ENCODE peak calls at places on chromosome 17, in four cellular contexts. L is K562, V is HepG2, C is GM12878. N is an unnamed sample.

GRCh38 chr17:79792371-79792871 is 4.5 kb downstream of the CBX8 start:
- DNase-seq in L (no peak), V (no peak), C (no peak), N (no peak)

GRCh38 chr17:69223809-69224208 is 4.8 kb downstream of the ABCA10 start:
- DNase-seq in C (peak; percentile 33), L (no peak), V (peak; percentile 69), N (peak; percentile 22)

GRCh38 chr17:50148226-50149098 is 2.0 kb downstream of the PPP1R9B start:
- DNase-seq in V (peak; percentile 51), C (peak; percentile 81), L (peak; percentile 82), N (no peak)

GRCh38 chr17:31758646-31759045 is 100.4 kb downstream of the COPRS start:
- DNase-seq in C (no peak), L (no peak), V (no peak), N (no peak)

GRCh38 chr17:29037739-29038465 is 5.0 kb upstream of the PIPOX start:
- DNase-seq in V (no peak), L (no peak), C (no peak), N (no peak)

GRCh38 chr17:42760652-42761581 is at the start of gene RAMP2:
- DNase-seq in V (no peak), C (no peak), L (no peak), N (peak; percentile 28)

GRCh38 chr17:18184143-18185007 is 747 bp downstream of the ALKBH5 start:
- DNase-seq in L (peak; percentile 61), C (no peak), V (no peak), N (peak; percentile 46)

GRCh38 chr17:64707077-64707591 is 45.0 kb upstream of the SMURF2 start:
- DNase-seq in C (no peak), V (peak; percentile 68), L (no peak), N (peak; percentile 100)

GRCh38 chr17:65185686-65186382 is 48.7 kb downstream of the RGS9 start:
- DNase-seq in C (no peak), L (peak; percentile 29), V (no peak), N (no peak)

GRCh38 chr17:44759916-44760243 is 1.1 kb downstream of the ADAM11 start:
- DNase-seq in L (no peak), V (no peak), C (no peak), N (no peak)

GRCh38 chr17:74351552-74352210 is 10.0 kb downstream of the BTBD17 start:
- DNase-seq in L (peak; percentile 41), V (no peak), C (no peak), N (no peak)

GRCh38 chr17:80262775-80263244 is 2.2 kb downstream of the RNF213 start:
- DNase-seq in V (no peak), L (no peak), C (no peak), N (no peak)

GRCh38 chr17:18980682-18981384 is 23.7 kb downstream of the FAM83G start:
- DNase-seq in V (peak; percentile 60), L (no peak), C (no peak), N (no peak)

GRCh38 chr17:76873856-76874255 is 5.7 kb downstream of the MGAT5B start:
- DNase-seq in V (no peak), L (no peak), C (no peak), N (no peak)

GRCh38 chr17:32484628-32485027 is 2.2 kb upstream of the CDK5R1 start:
- DNase-seq in C (no peak), V (no peak), L (no peak), N (no peak)

GRCh38 chr17:60594747-60595146 is 5.2 kb upstream of the PPM1D start:
- DNase-seq in L (no peak), C (no peak), V (no peak), N (no peak)

GRCh38 chr17:72136692-72137550 is 16.1 kb downstream of the SOX9 start:
- DNase-seq in V (no peak), C (no peak), L (no peak), N (no peak)

GRCh38 chr17:81158688-81159590 is 6.4 kb upstream of the PVALEF start:
- DNase-seq in L (no peak), V (no peak), C (no peak), N (no peak)

GRCh38 chr17:50957600-50958575 is 91.7 kb upstream of the TOB1 start:
- DNase-seq in C (no peak), V (no peak), L (no peak), N (no peak)

GRCh38 chr17:49991409-49991808 is 3.6 kb downstream of the DLX3 start:
- DNase-seq in C (no peak), V (no peak), L (no peak), N (no peak)

GRCh38 chr17:62950067-62950466 is 16.0 kb upstream of the TANC2 start:
- DNase-seq in L (no peak), C (no peak), V (no peak), N (no peak)

GRCh38 chr17:5110816-5111215 is 862 bp downstream of the ZNF232 start:
- DNase-seq in C (no peak), V (peak; percentile 10), L (no peak), N (no peak)

GRCh38 chr17:40248507-40248906 is 29.4 kb downstream of the WIPF2 start:
- DNase-seq in C (no peak), L (no peak), V (no peak), N (no peak)

GRCh38 chr17:40247926-40248495 is 28.9 kb downstream of the WIPF2 start:
- DNase-seq in V (no peak), C (no peak), L (no peak), N (no peak)

GRCh38 chr17:40251576-40251975 is 32.5 kb downstream of the WIPF2 start:
- DNase-seq in V (no peak), L (peak; percentile 30), C (no peak), N (peak; percentile 88)

GRCh38 chr17:40259505-40259904 is 28.2 kb upstream of the CDC6 start:
- DNase-seq in V (no peak), C (no peak), L (no peak), N (no peak)

DNA sequence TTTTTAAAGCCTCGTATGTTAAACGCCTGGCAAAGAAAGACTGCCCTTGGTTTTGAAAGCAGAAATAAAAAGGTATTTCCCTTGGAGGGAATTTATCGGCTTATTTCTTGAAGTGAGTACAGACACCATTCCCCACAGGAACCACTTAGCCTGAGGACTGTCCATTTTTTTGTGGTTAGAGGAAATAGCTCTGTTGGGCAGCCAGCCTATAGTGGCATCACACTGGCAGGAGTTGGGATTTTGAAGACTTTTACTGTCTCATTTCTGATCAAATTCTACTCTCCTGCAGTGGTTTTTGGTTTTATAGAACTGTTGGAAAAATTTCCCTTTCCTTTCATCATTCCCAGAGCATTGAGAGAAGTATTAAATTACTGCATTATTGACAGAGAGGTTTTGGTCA is 34.1 kb upstream of the CDC6 start:
- DNase-seq in L (no peak), C (no peak), V (no peak), N (no peak)
- H3K9ac ChIP-seq in L (no peak overlapping the region), C (no peak overlapping the region), V (no peak overlapping the region), N (no peak overlapping the region)

GRCh38 chr17:39357488-39357887 is 43.9 kb downstream of the FBXL20 start:
- DNase-seq in L (no peak), V (no peak), C (no peak), N (no peak)

GRCh38 chr17:39357978-39358377 is 43.4 kb downstream of the FBXL20 start:
- DNase-seq in L (no peak), V (peak; percentile 17), C (no peak), N (no peak)

GRCh38 chr17:39359994-39360393 is 41.4 kb downstream of the FBXL20 start:
- DNase-seq in L (no peak), V (no peak), C (no peak), N (no peak)

GRCh38 chr17:39361064-39361463 is 40.4 kb downstream of the FBXL20 start:
- DNase-seq in L (no peak), C (no peak), V (no peak), N (no peak)

DNA sequence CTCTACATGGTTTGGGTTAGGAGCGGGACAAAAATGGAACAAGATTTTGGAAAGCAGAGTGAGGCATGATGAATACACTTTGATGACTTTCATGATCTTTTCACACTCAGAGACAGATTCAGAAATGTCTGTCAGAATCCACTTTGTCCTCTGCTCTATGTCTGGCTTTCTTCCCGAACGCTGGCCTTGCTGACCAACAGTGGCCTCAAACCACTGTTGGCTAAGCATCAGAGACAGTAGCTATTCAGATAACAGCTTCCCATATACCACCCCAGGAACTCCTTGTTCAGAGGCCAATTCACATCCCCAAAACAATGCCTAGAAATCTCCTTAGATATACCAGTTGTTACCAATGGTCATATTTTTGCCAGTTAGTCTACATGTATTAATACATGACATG is 40.9 kb downstream of the FBXL20 start:
- DNase-seq in L (no peak), C (no peak), V (no peak), N (no peak)
- TF ChIP-seq MYC in L (no peak), C (no peak), V (no peak), N (no peak)

GRCh38 chr17:57125866-57126265 is 40.8 kb downstream of the AKAP1 start:
- DNase-seq in V (no peak), L (no peak), C (no peak), N (no peak)

GRCh38 chr17:57135026-57135747 is 50.1 kb downstream of the AKAP1 start:
- DNase-seq in L (no peak), C (no peak), V (no peak), N (no peak)

GRCh38 chr17:57132663-57133062 is 47.6 kb downstream of the AKAP1 start:
- DNase-seq in C (no peak), V (no peak), L (no peak), N (no peak)

GRCh38 chr17:57135748-57136342 is 50.8 kb downstream of the AKAP1 start:
- DNase-seq in V (peak; percentile 28), L (no peak), C (no peak), N (peak; percentile 9)

DNA sequence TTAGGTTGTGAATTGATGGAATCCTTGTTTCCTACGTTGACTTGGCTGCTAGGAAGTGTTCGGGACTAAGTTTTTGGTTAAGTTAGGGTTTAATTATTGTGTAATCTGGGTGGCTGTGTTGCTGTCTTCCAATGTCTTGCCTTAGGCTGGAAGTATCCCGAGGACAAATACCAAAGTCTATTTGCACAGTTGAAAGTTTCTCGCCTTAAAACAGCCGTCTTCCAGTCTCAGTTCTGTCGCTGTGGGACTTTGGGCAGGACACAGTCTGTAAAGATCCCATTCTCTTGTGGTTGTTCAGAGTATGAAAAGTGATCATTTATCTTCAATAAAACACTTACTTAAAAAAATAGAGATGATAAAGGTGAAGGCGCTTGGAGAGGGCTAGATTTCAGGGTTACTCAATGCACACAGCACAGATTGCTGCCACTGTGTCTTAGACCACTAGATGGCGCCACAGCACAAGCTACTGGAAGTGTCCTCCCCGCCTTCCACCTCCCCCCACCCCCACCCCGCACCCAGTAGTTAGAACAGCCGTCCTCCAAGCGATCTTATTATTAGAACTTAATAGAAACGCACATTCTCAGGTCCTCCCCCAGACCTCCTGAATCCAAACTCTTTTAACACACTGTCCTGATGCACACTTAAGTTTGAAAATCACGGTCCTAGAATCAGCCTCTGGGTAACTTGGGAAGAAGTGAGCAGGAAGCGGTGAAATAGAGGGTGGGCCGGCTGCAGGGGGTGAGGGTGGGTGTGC is 45.8 kb downstream of the AKAP1 start:
- DNase-seq in V (peak; percentile 75), C (peak; percentile 25), L (peak; percentile 90), N (peak; percentile 57)
- H3K9ac ChIP-seq in V (no peak overlapping the region), C (no peak overlapping the region), L (no peak overlapping the region), N (no peak overlapping the region)

DNA sequence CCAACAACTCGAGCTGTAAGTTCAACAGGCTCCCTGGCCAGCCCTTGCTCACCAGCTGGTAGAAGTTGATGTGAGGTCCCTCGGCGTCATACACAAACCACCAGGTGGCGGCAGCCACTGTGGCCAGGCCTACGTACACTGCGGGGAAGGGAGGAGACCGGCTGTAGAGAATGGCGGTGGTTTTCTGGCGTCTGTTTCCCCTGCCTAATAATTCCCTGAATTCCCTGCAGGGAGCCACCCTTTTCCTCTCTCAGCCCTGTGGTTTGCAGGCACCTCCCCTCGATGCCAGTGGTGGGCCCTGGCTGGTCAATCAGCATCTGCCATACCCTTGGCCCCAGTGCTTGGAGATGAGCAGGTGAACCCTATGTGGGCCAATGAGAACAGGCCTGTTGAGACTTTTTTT is 18.9 kb upstream of the P2RX1 start:
- DNase-seq in C (no peak), L (no peak), V (peak; percentile 73), N (peak; percentile 75)
- TF ChIP-seq MYC in C (no peak), L (no peak), V (no peak), N (no peak)

N was measured in endothelial cell of umbilical vein.